ENCODE peak calls at places on chromosomes 7 and 10, in seven cellular contexts. X is mesendoderm, F is H9, I is mammary epithelial cell, H is fibroblast of lung, N is SK-N-SH, C is adipocyte. Y is an unnamed sample.

GRCh38 chr7:12257582-12257981 is 46.5 kb downstream of the TMEM106B start:
- DNase-seq in X (no peak), N (no peak), I (no peak), C (peak; percentile 36), F (no peak), H (peak; percentile 39), Y (no peak)

GRCh38 chr7:47574473-47575328 is 7.2 kb downstream of the TNS3 start:
- DNase-seq in N (no peak), I (no peak), F (no peak), C (no peak), X (no peak), H (no peak), Y (peak; percentile 57)

GRCh38 chr10:66782776-66783175 is 143.1 kb upstream of the LRRTM3 start:
- DNase-seq in F (no peak), I (no peak), X (no peak), H (peak; percentile 52), N (no peak), C (no peak), Y (no peak)

GRCh38 chr10:93006435-93007039 is 54.1 kb upstream of the CYP26C1 start:
- DNase-seq in C (peak; percentile 85), X (peak; percentile 62), F (no peak), I (peak; percentile 35), H (peak; percentile 52), N (peak; percentile 30), Y (no peak)

GRCh38 chr7:92634924-92635519 is 44.8 kb upstream of the FAM133B start:
- DNase-seq in X (peak; percentile 41), I (peak; percentile 85), C (peak; percentile 61), N (peak; percentile 27), H (peak; percentile 87), F (no peak), Y (peak; percentile 37)

GRCh38 chr7:45451636-45452035 is 122.5 kb upstream of the ADCY1 start:
- DNase-seq in F (no peak), X (no peak), C (no peak), I (peak; percentile 64), N (no peak), H (peak; percentile 55), Y (no peak)

GRCh38 chr7:150947761-150948680 is 30.1 kb downstream of the KCNH2 start:
- DNase-seq in I (no peak), N (peak; percentile 28), F (peak; percentile 30), H (no peak), C (no peak), X (peak; percentile 32), Y (no peak)

GRCh38 chr7:39741942-39742623 is 118.7 kb downstream of the RALA start:
- DNase-seq in I (peak; percentile 67), C (no peak), F (peak; percentile 92), H (peak; percentile 38), X (peak; percentile 96), N (peak; percentile 37), Y (peak; percentile 64)

GRCh38 chr7:83036721-83037380 is 125.8 kb downstream of the PCLO start:
- DNase-seq in C (no peak), N (no peak), H (no peak), X (no peak), F (no peak), I (no peak), Y (no peak)

GRCh38 chr10:80168679-80169380 is 36.3 kb downstream of the PLAC9 start:
- DNase-seq in H (no peak), F (peak; percentile 53), C (no peak), I (no peak), N (no peak), X (peak; percentile 46), Y (no peak)

GRCh38 chr7:146960747-146961416 is 844.3 kb downstream of the CNTNAP2 start:
- DNase-seq in C (no peak), H (peak; percentile 6), X (peak; percentile 67), N (peak; percentile 22), I (no peak), F (peak; percentile 59), Y (no peak)

GRCh38 chr10:131790021-131790420 is 110.8 kb upstream of the PPP2R2D start:
- DNase-seq in N (no peak), I (no peak), F (peak; percentile 45), H (no peak), X (peak; percentile 79), C (no peak), Y (no peak)

GRCh38 chr7:26549281-26549943 is 257.8 kb downstream of the SNX10 start:
- DNase-seq in N (no peak), X (no peak), F (no peak), H (no peak), C (no peak), I (peak; percentile 83), Y (no peak)

GRCh38 chr7:992742-993607 is 10.0 kb downstream of the CYP2W1 start:
- DNase-seq in I (peak; percentile 86), N (peak; percentile 98), C (peak; percentile 99), X (peak; percentile 98), H (peak; percentile 94), F (peak; percentile 99), Y (peak; percentile 99)

GRCh38 chr10:102524746-102525145 is 21.0 kb downstream of the SUFU start:
- DNase-seq in F (no peak), H (no peak), I (no peak), N (no peak), C (no peak), X (no peak), Y (no peak)

GRCh38 chr10:100847440-100847839 is 65.3 kb upstream of the SLF2 start:
- DNase-seq in I (peak; percentile 68), N (no peak), X (no peak), C (no peak), H (peak; percentile 16), F (no peak), Y (no peak)

GRCh38 chr10:30188101-30188500 is 128.7 kb upstream of the JCAD start:
- DNase-seq in C (no peak), N (no peak), H (peak; percentile 41), I (no peak), F (no peak), X (no peak), Y (no peak)

GRCh38 chr10:30187010-30187409 is 127.6 kb upstream of the JCAD start:
- DNase-seq in C (no peak), X (no peak), F (no peak), N (no peak), H (no peak), I (no peak), Y (no peak)

GRCh38 chr10:30184397-30185033 is 125.1 kb upstream of the JCAD start:
- DNase-seq in N (no peak), C (no peak), X (no peak), I (no peak), H (peak; percentile 46), F (no peak), Y (no peak)

GRCh38 chr10:30185916-30186315 is 126.5 kb upstream of the JCAD start:
- DNase-seq in H (peak; percentile 96), N (no peak), X (no peak), I (peak; percentile 90), C (peak; percentile 83), F (no peak), Y (no peak)

DNA sequence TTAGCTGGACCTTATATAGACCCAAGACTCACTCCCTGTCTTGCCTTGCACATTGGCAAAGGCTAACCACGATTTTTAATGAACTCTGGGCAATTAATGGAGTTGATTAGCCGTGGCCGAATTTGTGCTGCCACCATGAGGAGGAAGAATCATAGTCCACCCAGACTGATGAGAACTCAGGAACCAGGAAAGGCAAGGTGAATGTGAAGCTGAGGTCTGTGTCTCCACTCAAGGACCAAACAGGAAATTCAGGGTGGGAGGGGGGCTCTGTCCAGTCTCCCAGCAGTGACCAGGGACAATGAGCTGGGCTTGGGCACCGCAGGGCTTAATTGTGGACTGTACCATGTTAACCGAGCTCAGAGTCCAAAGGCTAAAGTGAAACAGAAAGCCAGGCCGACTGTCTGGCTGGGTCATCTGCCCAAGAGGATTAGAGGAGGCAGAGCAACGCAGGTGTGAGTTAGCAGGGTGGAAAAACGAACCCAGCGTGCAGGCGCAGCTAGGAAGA is 127.0 kb upstream of the JCAD start:
- DNase-seq in H (peak; percentile 19), X (no peak), F (no peak), I (no peak), C (no peak), N (no peak), Y (no peak)
- H3K9ac ChIP-seq in H (no peak overlapping the region), X (no peak overlapping the region), F (no peak overlapping the region), I (no peak overlapping the region), C (no peak overlapping the region), N (peak overlapping the region; percentile 50), Y (no peak overlapping the region)

GRCh38 chr7:98284335-98285036 is 3.0 kb downstream of the BRI3 start:
- DNase-seq in X (peak; percentile 73), C (peak; percentile 77), F (peak; percentile 43), H (peak; percentile 77), N (peak; percentile 74), I (peak; percentile 37), Y (peak; percentile 92)
- H3K4me1 ChIP-seq in X (peaks cover 4% of the 10 kb centered on the region), C (peaks cover 51% of the 10 kb centered on the region), F (no peaks in the 10 kb centered on the region), H (peaks cover 28% of the 10 kb centered on the region), N (peaks cover 53% of the 10 kb centered on the region), I (peaks cover 72% of the 10 kb centered on the region), Y (peaks cover 44% of the 10 kb centered on the region)

DNA sequence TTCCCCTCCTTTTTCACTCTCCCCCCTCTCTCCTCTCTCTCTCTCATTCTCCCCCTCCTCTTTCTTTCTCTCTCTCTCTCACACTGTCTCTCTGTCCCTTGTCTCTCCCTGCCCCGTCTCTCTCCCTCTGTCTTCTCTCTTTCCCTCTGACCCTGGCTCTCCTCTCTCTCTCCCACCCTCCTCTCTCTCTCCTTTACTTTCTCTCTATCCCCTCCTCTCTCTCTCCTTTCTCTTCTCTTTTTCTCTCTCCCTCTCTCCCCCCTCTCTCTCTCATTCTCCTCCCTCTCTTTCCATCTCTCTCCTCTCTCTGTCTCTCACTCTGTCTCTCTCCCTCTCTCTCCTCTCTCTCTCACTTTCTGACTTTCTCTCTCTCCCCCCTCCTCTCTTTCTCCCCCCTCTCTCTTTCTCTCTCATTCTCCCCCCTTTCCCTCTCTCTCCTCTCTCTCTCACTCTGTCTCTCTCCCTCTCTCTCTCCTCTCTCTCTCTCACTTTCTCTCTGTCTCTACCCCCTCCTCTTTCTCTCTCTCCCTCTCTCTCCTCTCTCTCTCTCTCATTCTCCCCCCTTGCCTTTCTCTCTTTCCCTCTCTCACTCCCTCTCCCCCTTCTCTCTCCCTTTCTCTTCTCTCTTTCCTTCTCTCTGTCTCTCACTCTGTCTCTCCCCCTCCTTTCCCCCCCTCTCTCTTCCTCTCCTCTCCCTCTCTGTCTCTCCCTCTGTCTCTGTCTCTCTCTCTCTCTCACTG is 18.9 kb upstream of the VPS37D start:
- DNase-seq in F (no peak), I (no peak), X (no peak), N (no peak), C (no peak), H (no peak), Y (no peak)
- H3K9ac ChIP-seq in F (no peak overlapping the region), I (no peak overlapping the region), X (no peak overlapping the region), N (no peak overlapping the region), C (no peak overlapping the region), H (no peak overlapping the region), Y (no peak overlapping the region)

GRCh38 chr10:97140887-97141745 is 44.6 kb downstream of the SLIT1 start:
- DNase-seq in N (peak; percentile 84), C (no peak), F (peak; percentile 49), I (no peak), H (no peak), X (peak; percentile 59), Y (no peak)

GRCh38 chr10:97139651-97140283 is 46.0 kb downstream of the SLIT1 start:
- DNase-seq in C (no peak), I (no peak), F (no peak), N (no peak), X (no peak), H (no peak), Y (no peak)

GRCh38 chr10:97138777-97139317 is 46.9 kb downstream of the SLIT1 start:
- DNase-seq in H (no peak), F (no peak), N (no peak), X (peak; percentile 5), C (no peak), I (no peak), Y (no peak)

GRCh38 chr10:97138174-97138573 is 47.6 kb downstream of the SLIT1 start:
- DNase-seq in F (peak; percentile 61), I (no peak), X (peak; percentile 43), C (no peak), N (no peak), H (no peak), Y (peak; percentile 23)

GRCh38 chr10:97140284-97140846 is 45.4 kb downstream of the SLIT1 start:
- DNase-seq in X (peak; percentile 11), N (peak; percentile 40), H (no peak), I (no peak), C (no peak), F (no peak), Y (no peak)
- H3K4me1 ChIP-seq in X (peaks cover 10% of the 10 kb centered on the region), N (peaks cover 29% of the 10 kb centered on the region), H (no peaks in the 10 kb centered on the region), I (no peaks in the 10 kb centered on the region), C (no peaks in the 10 kb centered on the region), F (peaks cover 5% of the 10 kb centered on the region), Y (no peaks in the 10 kb centered on the region)